ENCODE peak calls at places on chromosomes 12 and 14, in eight cellular contexts. B, R, S, N, E, H, K and X are unnamed samples.

GRCh38 chr12:93387780-93388179 is 10.1 kb downstream of the NUDT4 start:
- DNase-seq in B (peak; percentile 77), R (no peak), S (no peak), N (no peak), E (no peak), H (no peak), K (no peak), X (no peak)

GRCh38 chr14:66476964-66477363 is 9.2 kb upstream of the CCDC196 start:
- DNase-seq in B (no peak), R (no peak), S (no peak), N (no peak), E (no peak), H (no peak), K (no peak), X (no peak)

GRCh38 chr14:64773577-64773976 is 69.4 kb downstream of the PLEKHG3 start:
- DNase-seq in B (no peak), R (no peak), S (no peak), N (no peak), E (no peak), H (peak; percentile 13), K (no peak), X (no peak)

GRCh38 chr12:124543591-124544310 is 23.7 kb downstream of the NCOR2 start:
- DNase-seq in B (no peak), R (no peak), S (no peak), N (no peak), E (peak; percentile 62), H (no peak), K (peak; percentile 47), X (no peak)

GRCh38 chr12:27779416-27779815 is 617 bp upstream of the KLHL42 start:
- DNase-seq in B (peak; percentile 29), R (peak; percentile 24), S (peak; percentile 18), N (peak; percentile 13), E (no peak), H (no peak), K (no peak), X (no peak)

GRCh38 chr12:57850924-57851323 is 4.4 kb upstream of the CTDSP2 start:
- DNase-seq in B (no peak), R (no peak), S (no peak), N (no peak), E (no peak), H (no peak), K (no peak), X (no peak)

GRCh38 chr12:4214912-4215861 is 58.4 kb upstream of the CCND2 start:
- DNase-seq in B (peak; percentile 57), R (no peak), S (peak; percentile 8), N (peak; percentile 52), E (peak; percentile 75), H (peak; percentile 86), K (no peak), X (no peak)

GRCh38 chr14:27587103-27587502 is 989.3 kb upstream of the NOVA1 start:
- DNase-seq in B (no peak), R (no peak), S (no peak), N (no peak), E (no peak), H (no peak), K (no peak), X (no peak)

GRCh38 chr14:22411398-22411797 is 177.6 kb downstream of the DAD1 start:
- DNase-seq in B (no peak), R (no peak), S (no peak), N (no peak), E (no peak), H (no peak), K (no peak), X (no peak)

GRCh38 chr14:78519863-78520262 is 349.7 kb downstream of the NRXN3 start:
- DNase-seq in B (peak; percentile 27), R (peak; percentile 28), S (peak; percentile 62), N (no peak), E (no peak), H (no peak), K (no peak), X (peak; percentile 72)